ENCODE peak calls at places on chromosomes 12 and 14, in eight cellular contexts. P is small intestine, A is GM12878, E is GM23248, G is aorta, F is left lung, L is H7, R is body of pancreas. B is an unnamed sample.

GRCh38 chr14:94897092-94897491 is 127.2 kb upstream of the GSC start:
- DNase-seq in P (no peak), A (no peak), E (peak; percentile 73), G (no peak), F (no peak), L (no peak), R (no peak), B (no peak)

GRCh38 chr12:26317942-26318565 is 122.7 kb downstream of the SSPN start:
- DNase-seq in P (no peak), A (no peak), E (peak; percentile 74), G (no peak), F (no peak), L (no peak), R (no peak), B (peak; percentile 98)

GRCh38 chr14:54623279-54624004 is 56.5 kb downstream of the SAMD4A start:
- DNase-seq in P (no peak), A (no peak), E (no peak), G (no peak), F (no peak), L (no peak), R (no peak), B (no peak)

GRCh38 chr14:59632381-59632780 is 55.8 kb upstream of the CCDC175 start:
- DNase-seq in P (peak; percentile 32), A (no peak), E (peak; percentile 40), G (no peak), F (no peak), L (peak; percentile 69), R (peak; percentile 39), B (peak; percentile 43)

GRCh38 chr12:108826115-108826806 is 31.1 kb downstream of the SSH1 start:
- DNase-seq in P (no peak), A (no peak), E (peak; percentile 97), G (peak; percentile 84), F (peak; percentile 73), L (no peak), R (no peak), B (no peak)

GRCh38 chr14:64577211-64577610 is 27.4 kb downstream of the PPP1R36 start:
- DNase-seq in P (no peak), A (no peak), E (no peak), G (no peak), F (no peak), L (no peak), R (no peak), B (no peak)

GRCh38 chr12:94753071-94753779 is 102.9 kb upstream of the TMCC3 start:
- DNase-seq in P (no peak), A (no peak), E (peak; percentile 75), G (no peak), F (no peak), L (no peak), R (no peak), B (peak; percentile 56)

GRCh38 chr14:105844810-105845724 is 318.7 kb downstream of the TMEM121 start:
- DNase-seq in P (no peak), A (no peak), E (no peak), G (peak; percentile 43), F (peak; percentile 28), L (peak; percentile 32), R (peak; percentile 6), B (no peak)

GRCh38 chr14:85554106-85554505 is 24.2 kb downstream of the FLRT2 start:
- DNase-seq in P (no peak), A (no peak), E (no peak), G (no peak), F (no peak), L (no peak), R (no peak), B (no peak)

GRCh38 chr12:57553343-57554202 is 3.7 kb downstream of the KIF5A start:
- DNase-seq in P (no peak), A (no peak), E (no peak), G (no peak), F (no peak), L (no peak), R (no peak), B (no peak)

GRCh38 chr14:68513137-68513536 is 279.7 kb downstream of the ZFP36L1 start:
- DNase-seq in P (no peak), A (no peak), E (no peak), G (no peak), F (no peak), L (no peak), R (no peak), B (peak; percentile 68)

GRCh38 chr14:26415618-26416123 is 182.2 kb downstream of the NOVA1 start:
- DNase-seq in P (no peak), A (no peak), E (peak; percentile 48), G (peak; percentile 55), F (no peak), L (no peak), R (peak; percentile 28), B (no peak)

GRCh38 chr12:92928431-92928961 is 599 bp downstream of the EEA1 start:
- DNase-seq in P (peak; percentile 37), A (no peak), E (peak; percentile 75), G (peak; percentile 84), F (peak; percentile 44), L (no peak), R (no peak), B (no peak)

GRCh38 chr14:61927015-61927414 is 164.8 kb downstream of the SNAPC1 start:
- DNase-seq in P (no peak), A (no peak), E (peak; percentile 75), G (no peak), F (no peak), L (no peak), R (no peak), B (peak; percentile 90)

GRCh38 chr14:91321131-91321530 is 76.6 kb upstream of the GPR68 start:
- DNase-seq in P (no peak), A (no peak), E (no peak), G (no peak), F (no peak), L (no peak), R (no peak), B (no peak)

GRCh38 chr14:68703093-68703492 is 89.8 kb downstream of the ZFP36L1 start:
- DNase-seq in P (peak; percentile 16), A (no peak), E (peak; percentile 91), G (no peak), F (peak; percentile 71), L (peak; percentile 41), R (no peak), B (peak; percentile 92)

GRCh38 chr14:29278301-29278700 is 511.7 kb downstream of the FOXG1 start:
- DNase-seq in P (no peak), A (no peak), E (no peak), G (no peak), F (no peak), L (no peak), R (no peak), B (no peak)

GRCh38 chr14:100573757-100574641 is 13.2 kb downstream of the BEGAIN start:
- DNase-seq in P (no peak), A (no peak), E (no peak), G (no peak), F (no peak), L (no peak), R (no peak), B (no peak)

GRCh38 chr14:99756796-99757195 is 36.4 kb upstream of the EML1 start:
- DNase-seq in P (no peak), A (no peak), E (peak; percentile 26), G (peak; percentile 70), F (peak; percentile 30), L (no peak), R (no peak), B (no peak)

GRCh38 chr12:68425998-68426397 is 93.8 kb upstream of the MDM1 start:
- DNase-seq in P (no peak), A (no peak), E (peak; percentile 81), G (no peak), F (no peak), L (no peak), R (no peak), B (peak; percentile 44)

DNA sequence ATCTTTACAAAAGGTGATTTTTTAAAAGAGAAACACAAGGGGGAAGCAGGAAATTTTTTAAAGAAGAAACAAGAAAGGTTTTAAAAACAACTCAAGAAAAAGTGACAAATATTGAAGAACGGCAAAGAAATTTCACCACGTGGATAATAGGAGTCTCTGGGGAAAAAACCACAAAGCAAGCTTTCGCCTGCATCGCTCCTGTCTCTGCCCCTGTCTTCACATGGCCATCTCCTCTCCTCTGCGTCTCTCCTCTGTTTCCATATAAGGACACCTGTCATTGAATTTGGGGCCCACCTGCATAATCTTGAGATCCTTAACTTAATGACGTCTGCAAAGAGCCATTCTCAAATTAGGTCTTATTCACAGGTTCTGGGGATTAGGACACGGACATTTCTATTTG is 175.8 kb downstream of the ETV6 start:
- DNase-seq in P (no peak), A (no peak), E (no peak), G (no peak), F (no peak), L (no peak), R (no peak), B (no peak)
- H3K36me3 ChIP-seq in P (no peaks in the 10 kb centered on the region), A (peaks cover 6% of the 10 kb centered on the region), E (no peaks in the 10 kb centered on the region), G (no peaks in the 10 kb centered on the region), F (peaks cover 11% of the 10 kb centered on the region), L (no peaks in the 10 kb centered on the region), R (no peaks in the 10 kb centered on the region), B (no peaks in the 10 kb centered on the region)

DNA sequence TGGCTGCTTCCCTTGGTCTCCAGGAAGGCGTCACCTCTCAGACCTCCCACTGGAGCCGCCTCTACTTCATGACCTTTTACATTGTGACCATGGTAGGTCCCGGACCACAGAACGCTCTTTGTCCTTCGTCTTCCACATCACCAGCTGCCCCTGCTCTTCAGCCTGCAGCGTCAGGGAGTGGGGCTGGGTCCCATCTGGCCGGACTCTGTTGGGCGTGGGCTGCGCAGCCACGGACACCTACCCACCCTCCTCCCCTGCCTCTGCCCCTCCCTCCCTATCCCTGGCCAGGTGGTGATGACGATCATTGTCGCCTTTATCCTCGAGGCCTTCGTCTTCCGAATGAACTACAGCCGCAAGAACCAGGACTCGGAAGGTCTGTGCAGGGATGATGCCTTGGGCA is 43.3 kb downstream of the SLC8B1 start:
- DNase-seq in P (no peak), A (no peak), E (no peak), G (no peak), F (no peak), L (no peak), R (no peak), B (no peak)
- H3K36me3 ChIP-seq in P (peaks cover 27% of the 10 kb centered on the region), A (peaks cover 8% of the 10 kb centered on the region), E (no peaks in the 10 kb centered on the region), G (peaks cover 14% of the 10 kb centered on the region), F (peaks cover 97% of the 10 kb centered on the region), L (peaks cover 6% of the 10 kb centered on the region), R (peaks cover 60% of the 10 kb centered on the region), B (peaks cover 30% of the 10 kb centered on the region)

DNA sequence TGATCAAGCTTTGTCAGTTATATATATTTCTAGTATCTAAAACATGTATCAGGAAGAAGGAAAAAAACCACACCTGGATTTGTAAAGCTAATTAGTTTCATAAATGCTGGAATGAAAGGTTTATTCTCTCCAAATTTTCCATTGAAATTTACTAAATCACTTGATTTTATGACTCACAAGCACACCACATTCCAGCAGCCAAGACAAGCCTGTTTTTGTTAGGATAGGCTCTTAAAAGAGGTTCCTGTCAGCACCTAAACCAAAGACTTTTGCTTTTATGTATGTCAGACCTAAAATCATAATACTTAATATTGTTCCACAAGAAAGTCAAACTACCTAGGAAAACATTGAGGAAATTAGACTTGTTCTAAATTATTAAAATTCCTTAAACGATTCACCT is 85.3 kb upstream of the PAWR start:
- DNase-seq in P (no peak), A (no peak), E (peak; percentile 73), G (no peak), F (no peak), L (no peak), R (no peak), B (peak; percentile 69)
- H3K36me3 ChIP-seq in P (no peaks in the 10 kb centered on the region), A (peaks cover 4% of the 10 kb centered on the region), E (peaks cover 71% of the 10 kb centered on the region), G (peaks cover 2% of the 10 kb centered on the region), F (peaks cover 52% of the 10 kb centered on the region), L (no peaks in the 10 kb centered on the region), R (peaks cover 2% of the 10 kb centered on the region), B (peaks cover 1% of the 10 kb centered on the region)

GRCh38 chr12:104121001-104121400 is 17.0 kb downstream of the NFYB start:
- DNase-seq in P (no peak), A (no peak), E (peak; percentile 84), G (no peak), F (no peak), L (no peak), R (no peak), B (peak; percentile 69)
- H3K36me3 ChIP-seq in P (peaks cover 4% of the 10 kb centered on the region), A (peaks cover 6% of the 10 kb centered on the region), E (peaks cover 47% of the 10 kb centered on the region), G (no peaks in the 10 kb centered on the region), F (peaks cover 77% of the 10 kb centered on the region), L (peaks cover 9% of the 10 kb centered on the region), R (peaks cover 7% of the 10 kb centered on the region), B (peaks cover 4% of the 10 kb centered on the region)